ENCODE peak calls at places on chromosome X, in ten cellular contexts. One of them, this sample, is unnamed.

GRCh38 chrX:40867352-40867751 is 132.0 kb upstream of the MED14 start:
- DNase-seq in ascending aorta: no peak
- DNase-seq in small intestine: peak; percentile 11
- DNase-seq in right cardiac atrium: no peak
- DNase-seq in heart right ventricle: no peak
- DNase-seq in neural progenitor cell: no peak
- DNase-seq in tibial nerve: no peak
- DNase-seq in A549: peak; percentile 25
- DNase-seq in HCT116: peak; percentile 8
- DNase-seq in pancreas: peak; percentile 39
- DNase-seq in this sample: no peak

GRCh38 chrX:83819304-83819703 is 41.6 kb upstream of the CYLC1 start:
- DNase-seq in A549: peak; percentile 16
- DNase-seq in ascending aorta: no peak
- DNase-seq in neural progenitor cell: peak; percentile 1
- DNase-seq in small intestine: no peak
- DNase-seq in heart right ventricle: no peak
- DNase-seq in pancreas: no peak
- DNase-seq in tibial nerve: no peak
- DNase-seq in HCT116: no peak
- DNase-seq in right cardiac atrium: no peak
- DNase-seq in this sample: no peak

GRCh38 chrX:75623535-75623934 is 100.7 kb upstream of the ZDHHC15 start:
- DNase-seq in ascending aorta: no peak
- DNase-seq in A549: peak; percentile 1
- DNase-seq in pancreas: no peak
- DNase-seq in HCT116: no peak
- DNase-seq in right cardiac atrium: no peak
- DNase-seq in small intestine: no peak
- DNase-seq in tibial nerve: no peak
- DNase-seq in heart right ventricle: no peak
- DNase-seq in neural progenitor cell: peak; percentile 16
- DNase-seq in this sample: no peak

GRCh38 chrX:41600266-41600665 is 88.5 kb upstream of the GPR34 start:
- DNase-seq in neural progenitor cell: peak; percentile 11
- DNase-seq in HCT116: no peak
- DNase-seq in tibial nerve: no peak
- DNase-seq in A549: no peak
- DNase-seq in heart right ventricle: no peak
- DNase-seq in small intestine: no peak
- DNase-seq in right cardiac atrium: no peak
- DNase-seq in pancreas: no peak
- DNase-seq in ascending aorta: no peak
- DNase-seq in this sample: no peak

GRCh38 chrX:16822723-16823122 is 36.5 kb downstream of the TXLNG start:
- DNase-seq in pancreas: no peak
- DNase-seq in neural progenitor cell: no peak
- DNase-seq in A549: no peak
- DNase-seq in heart right ventricle: no peak
- DNase-seq in tibial nerve: no peak
- DNase-seq in small intestine: no peak
- DNase-seq in ascending aorta: no peak
- DNase-seq in HCT116: no peak
- DNase-seq in right cardiac atrium: no peak
- DNase-seq in this sample: no peak

GRCh38 chrX:77969538-77969937 is at the start of gene PGAM4:
- DNase-seq in heart right ventricle: no peak
- DNase-seq in neural progenitor cell: no peak
- DNase-seq in HCT116: no peak
- DNase-seq in ascending aorta: no peak
- DNase-seq in small intestine: no peak
- DNase-seq in right cardiac atrium: no peak
- DNase-seq in A549: no peak
- DNase-seq in tibial nerve: no peak
- DNase-seq in pancreas: no peak
- DNase-seq in this sample: no peak

GRCh38 chrX:15815779-15816452 is 25.6 kb downstream of the ZRSR2 start:
- DNase-seq in small intestine: peak; percentile 54
- DNase-seq in A549: peak; percentile 44
- DNase-seq in tibial nerve: no peak
- DNase-seq in right cardiac atrium: no peak
- DNase-seq in pancreas: no peak
- DNase-seq in heart right ventricle: no peak
- DNase-seq in ascending aorta: no peak
- DNase-seq in neural progenitor cell: peak; percentile 66
- DNase-seq in HCT116: peak; percentile 3
- DNase-seq in this sample: no peak

GRCh38 chrX:132631579-132632232 is 142.9 kb upstream of the MBNL3 start:
- DNase-seq in HCT116: no peak
- DNase-seq in neural progenitor cell: peak; percentile 8
- DNase-seq in pancreas: no peak
- DNase-seq in right cardiac atrium: no peak
- DNase-seq in ascending aorta: no peak
- DNase-seq in heart right ventricle: no peak
- DNase-seq in tibial nerve: no peak
- DNase-seq in A549: peak; percentile 36
- DNase-seq in small intestine: peak; percentile 5
- DNase-seq in this sample: no peak

GRCh38 chrX:107699611-107700010 is 71.3 kb downstream of the PRPS1 start:
- DNase-seq in ascending aorta: no peak
- DNase-seq in heart right ventricle: no peak
- DNase-seq in HCT116: no peak
- DNase-seq in neural progenitor cell: no peak
- DNase-seq in pancreas: no peak
- DNase-seq in tibial nerve: no peak
- DNase-seq in A549: no peak
- DNase-seq in right cardiac atrium: no peak
- DNase-seq in small intestine: no peak
- DNase-seq in this sample: no peak

GRCh38 chrX:5726246-5726645 is 502.4 kb downstream of the NLGN4X start:
- DNase-seq in tibial nerve: peak; percentile 7
- DNase-seq in right cardiac atrium: no peak
- DNase-seq in A549: no peak
- DNase-seq in HCT116: no peak
- DNase-seq in small intestine: no peak
- DNase-seq in pancreas: no peak
- DNase-seq in neural progenitor cell: no peak
- DNase-seq in heart right ventricle: no peak
- DNase-seq in ascending aorta: no peak
- DNase-seq in this sample: no peak

GRCh38 chrX:112341598-112341997 is 259.0 kb upstream of the TRPC5 start:
- DNase-seq in heart right ventricle: no peak
- DNase-seq in right cardiac atrium: no peak
- DNase-seq in pancreas: no peak
- DNase-seq in HCT116: no peak
- DNase-seq in ascending aorta: no peak
- DNase-seq in tibial nerve: no peak
- DNase-seq in neural progenitor cell: no peak
- DNase-seq in A549: no peak
- DNase-seq in small intestine: no peak
- DNase-seq in this sample: no peak

GRCh38 chrX:31201503-31201902 is 129.7 kb upstream of the FTHL17 start:
- DNase-seq in HCT116: no peak
- DNase-seq in tibial nerve: no peak
- DNase-seq in neural progenitor cell: no peak
- DNase-seq in ascending aorta: no peak
- DNase-seq in pancreas: no peak
- DNase-seq in heart right ventricle: no peak
- DNase-seq in right cardiac atrium: no peak
- DNase-seq in small intestine: no peak
- DNase-seq in A549: no peak
- DNase-seq in this sample: no peak

GRCh38 chrX:53280703-53281320 is 572 bp downstream of the IQSEC2 start:
- DNase-seq in small intestine: peak; percentile 59
- DNase-seq in tibial nerve: peak; percentile 56
- DNase-seq in HCT116: no peak
- DNase-seq in heart right ventricle: peak; percentile 58
- DNase-seq in right cardiac atrium: peak; percentile 63
- DNase-seq in A549: no peak
- DNase-seq in ascending aorta: no peak
- DNase-seq in pancreas: peak; percentile 35
- DNase-seq in neural progenitor cell: peak; percentile 27
- DNase-seq in this sample: no peak

GRCh38 chrX:3468031-3468430 is 121.6 kb upstream of the MXRA5 start:
- DNase-seq in A549: no peak
- DNase-seq in heart right ventricle: no peak
- DNase-seq in small intestine: no peak
- DNase-seq in ascending aorta: no peak
- DNase-seq in pancreas: no peak
- DNase-seq in right cardiac atrium: no peak
- DNase-seq in tibial nerve: no peak
- DNase-seq in HCT116: no peak
- DNase-seq in neural progenitor cell: no peak
- DNase-seq in this sample: no peak

GRCh38 chrX:151985955-151986354 is 11.5 kb upstream of the GABRE start:
- DNase-seq in A549: peak; percentile 43
- DNase-seq in ascending aorta: no peak
- DNase-seq in tibial nerve: no peak
- DNase-seq in heart right ventricle: no peak
- DNase-seq in right cardiac atrium: peak; percentile 38
- DNase-seq in pancreas: no peak
- DNase-seq in neural progenitor cell: no peak
- DNase-seq in small intestine: peak; percentile 65
- DNase-seq in HCT116: no peak
- DNase-seq in this sample: no peak

GRCh38 chrX:120672389-120672788 is 42.5 kb upstream of the C1GALT1C1 start:
- DNase-seq in tibial nerve: peak; percentile 58
- DNase-seq in A549: peak; percentile 86
- DNase-seq in right cardiac atrium: peak; percentile 69
- DNase-seq in HCT116: peak; percentile 1
- DNase-seq in small intestine: no peak
- DNase-seq in ascending aorta: no peak
- DNase-seq in heart right ventricle: peak; percentile 36
- DNase-seq in neural progenitor cell: no peak
- DNase-seq in pancreas: no peak
- DNase-seq in this sample: no peak

GRCh38 chrX:118528089-118528753 is 32.6 kb downstream of the DOCK11 start:
- DNase-seq in pancreas: no peak
- DNase-seq in A549: no peak
- DNase-seq in right cardiac atrium: no peak
- DNase-seq in heart right ventricle: no peak
- DNase-seq in HCT116: no peak
- DNase-seq in ascending aorta: no peak
- DNase-seq in tibial nerve: no peak
- DNase-seq in neural progenitor cell: no peak
- DNase-seq in small intestine: peak; percentile 25
- DNase-seq in this sample: no peak

GRCh38 chrX:39311646-39312045 is 510.4 kb downstream of the MID1IP1 start:
- DNase-seq in neural progenitor cell: no peak
- DNase-seq in HCT116: no peak
- DNase-seq in A549: no peak
- DNase-seq in heart right ventricle: no peak
- DNase-seq in right cardiac atrium: no peak
- DNase-seq in small intestine: no peak
- DNase-seq in ascending aorta: no peak
- DNase-seq in tibial nerve: no peak
- DNase-seq in pancreas: no peak
- DNase-seq in this sample: no peak
- H3K4me1 ChIP-seq in neural progenitor cell: no peaks in the 10 kb centered on the region
- H3K4me1 ChIP-seq in HCT116: peaks cover 7% of the 10 kb centered on the region
- H3K4me1 ChIP-seq in A549: no peaks in the 10 kb centered on the region
- H3K4me1 ChIP-seq in heart right ventricle: no peaks in the 10 kb centered on the region
- H3K4me1 ChIP-seq in right cardiac atrium: peaks cover 14% of the 10 kb centered on the region
- H3K4me1 ChIP-seq in small intestine: no peaks in the 10 kb centered on the region
- H3K4me1 ChIP-seq in ascending aorta: no peaks in the 10 kb centered on the region
- H3K4me1 ChIP-seq in tibial nerve: peaks cover 17% of the 10 kb centered on the region
- H3K4me1 ChIP-seq in pancreas: no peaks in the 10 kb centered on the region
- H3K4me1 ChIP-seq in this sample: no peaks in the 10 kb centered on the region

DNA sequence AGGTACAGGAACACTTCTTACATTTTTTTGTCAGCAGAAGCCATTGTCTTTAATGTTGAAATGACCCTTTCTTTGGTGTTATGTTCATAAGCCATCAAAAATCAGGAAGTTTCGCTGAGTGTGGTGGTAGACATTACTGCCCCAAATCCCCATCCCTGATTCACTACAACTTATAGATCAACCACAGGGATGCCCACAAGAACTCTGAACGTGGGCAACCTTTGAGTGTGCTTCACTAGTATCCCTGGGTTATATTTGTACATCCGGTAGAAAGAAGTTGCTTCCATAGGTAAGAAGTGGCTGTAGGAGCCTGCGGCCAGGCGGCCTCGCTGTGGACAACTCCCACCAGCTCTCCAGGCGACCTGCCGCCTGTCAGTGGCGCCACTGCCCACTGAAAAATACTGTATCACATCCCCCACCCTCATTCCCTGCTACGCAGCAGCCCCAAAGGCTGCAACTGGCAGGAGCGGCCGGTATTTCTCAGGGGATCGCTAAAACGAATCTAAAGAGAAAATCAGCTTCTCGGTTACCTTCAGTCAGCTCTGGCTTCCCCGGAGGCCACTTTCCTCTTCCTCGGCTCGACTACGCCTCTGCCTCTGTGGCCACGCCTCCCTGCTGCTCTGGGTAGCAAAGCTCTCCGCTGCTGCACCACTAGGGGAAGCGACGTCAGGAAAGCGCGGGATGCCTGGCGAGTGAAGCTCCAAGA is 13.9 kb upstream of the ETDC start:
- DNase-seq in ascending aorta: no peak
- DNase-seq in neural progenitor cell: peak; percentile 81
- DNase-seq in heart right ventricle: peak; percentile 29
- DNase-seq in tibial nerve: peak; percentile 5
- DNase-seq in pancreas: no peak
- DNase-seq in HCT116: no peak
- DNase-seq in A549: no peak
- DNase-seq in right cardiac atrium: peak; percentile 39
- DNase-seq in small intestine: peak; percentile 10
- DNase-seq in this sample: peak; percentile 33
- H3K4me3 ChIP-seq in ascending aorta: peak overlapping the region; percentile 36
- H3K4me3 ChIP-seq in neural progenitor cell: peak overlapping the region; percentile 41
- H3K4me3 ChIP-seq in heart right ventricle: peak overlapping the region; percentile 39
- H3K4me3 ChIP-seq in tibial nerve: no peak overlapping the region
- H3K4me3 ChIP-seq in pancreas: no peak overlapping the region
- H3K4me3 ChIP-seq in HCT116: no peak overlapping the region
- H3K4me3 ChIP-seq in A549: no peak overlapping the region
- H3K4me3 ChIP-seq in right cardiac atrium: peak overlapping the region; percentile 39
- H3K4me3 ChIP-seq in small intestine: no peak overlapping the region
- H3K4me3 ChIP-seq in this sample: no peak overlapping the region

DNA sequence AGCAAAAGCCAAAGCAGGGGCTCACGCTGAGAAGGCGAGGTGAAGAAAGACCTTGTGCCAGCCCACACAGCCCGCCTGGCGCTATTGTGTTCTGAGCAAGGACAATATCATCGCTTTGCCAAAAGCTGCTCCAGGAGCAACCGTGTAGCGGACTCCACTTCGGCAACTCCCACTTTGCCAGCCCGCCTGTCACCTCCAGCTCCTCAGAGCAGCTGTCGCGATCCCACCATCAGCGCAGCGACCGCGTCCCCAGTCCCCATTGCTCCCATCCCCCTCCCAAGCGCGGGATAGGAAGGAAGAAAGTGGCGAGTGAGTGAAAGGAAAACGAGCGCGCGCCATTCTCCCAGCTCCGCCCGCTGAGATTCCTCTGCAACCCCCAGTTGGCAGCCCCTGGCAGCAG is 759 bp downstream of the ZC4H2 start:
- DNase-seq in ascending aorta: no peak
- DNase-seq in tibial nerve: peak; percentile 4
- DNase-seq in small intestine: peak; percentile 32
- DNase-seq in HCT116: no peak
- DNase-seq in pancreas: peak; percentile 33
- DNase-seq in neural progenitor cell: peak; percentile 72
- DNase-seq in A549: peak; percentile 4
- DNase-seq in right cardiac atrium: peak; percentile 13
- DNase-seq in heart right ventricle: peak; percentile 15
- DNase-seq in this sample: no peak
- H3K4me1 ChIP-seq in ascending aorta: peaks cover 2% of the 10 kb centered on the region
- H3K4me1 ChIP-seq in tibial nerve: no peaks in the 10 kb centered on the region
- H3K4me1 ChIP-seq in small intestine: no peaks in the 10 kb centered on the region
- H3K4me1 ChIP-seq in HCT116: peaks cover 14% of the 10 kb centered on the region
- H3K4me1 ChIP-seq in pancreas: no peaks in the 10 kb centered on the region
- H3K4me1 ChIP-seq in neural progenitor cell: no peaks in the 10 kb centered on the region
- H3K4me1 ChIP-seq in A549: no peaks in the 10 kb centered on the region
- H3K4me1 ChIP-seq in right cardiac atrium: peaks cover 2% of the 10 kb centered on the region
- H3K4me1 ChIP-seq in heart right ventricle: no peaks in the 10 kb centered on the region
- H3K4me1 ChIP-seq in this sample: no peaks in the 10 kb centered on the region

GRCh38 chrX:24983931-24984330 is 31.8 kb downstream of the ARX start:
- DNase-seq in right cardiac atrium: no peak
- DNase-seq in neural progenitor cell: no peak
- DNase-seq in A549: no peak
- DNase-seq in ascending aorta: no peak
- DNase-seq in tibial nerve: no peak
- DNase-seq in small intestine: no peak
- DNase-seq in HCT116: no peak
- DNase-seq in pancreas: no peak
- DNase-seq in heart right ventricle: no peak
- DNase-seq in this sample: no peak
- H3K4me3 ChIP-seq in right cardiac atrium: no peak overlapping the region
- H3K4me3 ChIP-seq in neural progenitor cell: no peak overlapping the region
- H3K4me3 ChIP-seq in A549: no peak overlapping the region
- H3K4me3 ChIP-seq in ascending aorta: no peak overlapping the region
- H3K4me3 ChIP-seq in tibial nerve: no peak overlapping the region
- H3K4me3 ChIP-seq in small intestine: no peak overlapping the region
- H3K4me3 ChIP-seq in HCT116: no peak overlapping the region
- H3K4me3 ChIP-seq in pancreas: no peak overlapping the region
- H3K4me3 ChIP-seq in heart right ventricle: no peak overlapping the region
- H3K4me3 ChIP-seq in this sample: no peak overlapping the region